ENCODE peak calls at places on chromosomes 2 and 18, in four cellular contexts. L, W, G and E are unnamed samples.
A peak's percentile ranks its signal among the peaks of the same experiment; 100 is the strongest.

GRCh38 chr2:172452845-172453244 is 25.5 kb downstream of the ITGA6 start:
- DNase-seq in L (no peak), W (no peak), G (no peak), E (no peak)

GRCh38 chr2:183349046-183349445 is 224.8 kb downstream of the NUP35 start:
- DNase-seq in L (peak; percentile 67), W (no peak), G (no peak), E (no peak)

GRCh38 chr18:13303761-13304364 is 85.3 kb downstream of the LDLRAD4 start:
- DNase-seq in L (no peak), W (no peak), G (no peak), E (no peak)

GRCh38 chr18:63697261-63697660 is 5.5 kb upstream of the SERPINB11 start:
- DNase-seq in L (no peak), W (no peak), G (no peak), E (peak; percentile 24)

GRCh38 chr2:99940963-99941362 is 201.4 kb downstream of the AFF3 start:
- DNase-seq in L (no peak), W (no peak), G (no peak), E (no peak)

GRCh38 chr2:153870308-153870707 is 1.4 kb upstream of the GALNT13 start:
- DNase-seq in L (no peak), W (no peak), G (peak; percentile 50), E (no peak)

GRCh38 chr2:170340693-170341068 is 162.7 kb downstream of the MYO3B start:
- DNase-seq in L (peak; percentile 23), W (no peak), G (no peak), E (no peak)

GRCh38 chr2:172394008-172394407 is 33.4 kb upstream of the ITGA6 start:
- DNase-seq in L (no peak), W (no peak), G (no peak), E (no peak)

GRCh38 chr2:99851811-99852210 is 290.6 kb downstream of the AFF3 start:
- DNase-seq in L (no peak), W (no peak), G (no peak), E (no peak)

GRCh38 chr2:2580341-2580740 is 249.3 kb upstream of the MYT1L start:
- DNase-seq in L (no peak), W (no peak), G (no peak), E (no peak)

GRCh38 chr2:129483366-129483765 is 496.1 kb upstream of the RAB6C start:
- DNase-seq in L (no peak), W (no peak), G (no peak), E (no peak)

GRCh38 chr2:174952607-174953006 is 52.6 kb downstream of the CHN1 start:
- DNase-seq in L (no peak), W (peak; percentile 91), G (no peak), E (no peak)

GRCh38 chr2:26279886-26280285 is 35.1 kb downstream of the HADHB start:
- DNase-seq in L (no peak), W (no peak), G (no peak), E (no peak)

GRCh38 chr2:119025013-119025412 is 83.0 kb downstream of the MARCO start:
- DNase-seq in L (no peak), W (no peak), G (no peak), E (no peak)

GRCh38 chr2:197924483-197924882 is 120.1 kb downstream of the PLCL1 start:
- DNase-seq in L (no peak), W (no peak), G (no peak), E (no peak)

GRCh38 chr2:98126061-98126460 is 39.1 kb downstream of the VWA3B start:
- DNase-seq in L (no peak), W (no peak), G (no peak), E (no peak)

GRCh38 chr2:174327559-174327897 is 7.2 kb upstream of the SP9 start:
- DNase-seq in L (no peak), W (no peak), G (no peak), E (no peak)

GRCh38 chr18:45658756-45659155 is 43.5 kb downstream of the SLC14A2 start:
- DNase-seq in L (no peak), W (no peak), G (no peak), E (no peak)

GRCh38 chr2:186594001-186594722 is 4.3 kb downstream of the ITGAV start:
- DNase-seq in L (no peak), W (no peak), G (no peak), E (no peak)

GRCh38 chr2:178419123-178419522 is 31.9 kb downstream of the PRKRA start:
- DNase-seq in L (no peak), W (no peak), G (no peak), E (no peak)
- TF ChIP-seq CTCF in L (no peak), W (peak; percentile 18), G (peak; percentile 39), E (peak; percentile 33)

GRCh38 chr2:11365096-11365856 is 20.8 kb upstream of the ROCK2 start:
- DNase-seq in L (no peak), W (no peak), G (no peak), E (no peak)

GRCh38 chr2:11367170-11367569 is 22.7 kb upstream of the ROCK2 start:
- DNase-seq in L (no peak), W (no peak), G (no peak), E (no peak)

GRCh38 chr2:11370377-11371098 is 26.1 kb upstream of the ROCK2 start:
- DNase-seq in L (no peak), W (no peak), G (no peak), E (no peak)

GRCh38 chr2:11366326-11366741 is 21.9 kb upstream of the ROCK2 start:
- DNase-seq in L (no peak), W (no peak), G (no peak), E (no peak)

GRCh38 chr2:11368059-11368572 is 23.7 kb upstream of the ROCK2 start:
- DNase-seq in L (no peak), W (no peak), G (no peak), E (no peak)
- H3K4me3 ChIP-seq in L (no peak overlapping the region), W (no peak overlapping the region), G (no peak overlapping the region), E (no peak overlapping the region)

GRCh38 chr2:148167855-148168254 is 147.0 kb downstream of the MBD5 start:
- DNase-seq in L (no peak), W (no peak), G (no peak), E (no peak)
- TF ChIP-seq CTCF in L (no peak), W (no peak), G (no peak), E (no peak)

GRCh38 chr2:29164101-29164846 is 49.1 kb downstream of the CLIP4 start:
- DNase-seq in L (no peak), W (no peak), G (no peak), E (no peak)
- H3K4me3 ChIP-seq in L (no peak overlapping the region), W (no peak overlapping the region), G (no peak overlapping the region), E (no peak overlapping the region)

GRCh38 chr18:35163736-35164532 is 76.9 kb upstream of the ZNF397 start:
- DNase-seq in L (no peak), W (no peak), G (no peak), E (no peak)

GRCh38 chr18:35159782-35160181 is 81.1 kb upstream of the ZNF397 start:
- DNase-seq in L (no peak), W (no peak), G (no peak), E (no peak)

GRCh38 chr18:35158728-35159443 is 81.9 kb upstream of the ZNF397 start:
- DNase-seq in L (no peak), W (no peak), G (no peak), E (no peak)

GRCh38 chr18:35162995-35163394 is 77.8 kb upstream of the ZNF397 start:
- DNase-seq in L (no peak), W (no peak), G (no peak), E (no peak)

GRCh38 chr18:35161934-35162333 is 78.9 kb upstream of the ZNF397 start:
- DNase-seq in L (no peak), W (no peak), G (no peak), E (no peak)
- TF ChIP-seq CTCF in L (no peak), W (no peak), G (no peak), E (no peak)

DNA sequence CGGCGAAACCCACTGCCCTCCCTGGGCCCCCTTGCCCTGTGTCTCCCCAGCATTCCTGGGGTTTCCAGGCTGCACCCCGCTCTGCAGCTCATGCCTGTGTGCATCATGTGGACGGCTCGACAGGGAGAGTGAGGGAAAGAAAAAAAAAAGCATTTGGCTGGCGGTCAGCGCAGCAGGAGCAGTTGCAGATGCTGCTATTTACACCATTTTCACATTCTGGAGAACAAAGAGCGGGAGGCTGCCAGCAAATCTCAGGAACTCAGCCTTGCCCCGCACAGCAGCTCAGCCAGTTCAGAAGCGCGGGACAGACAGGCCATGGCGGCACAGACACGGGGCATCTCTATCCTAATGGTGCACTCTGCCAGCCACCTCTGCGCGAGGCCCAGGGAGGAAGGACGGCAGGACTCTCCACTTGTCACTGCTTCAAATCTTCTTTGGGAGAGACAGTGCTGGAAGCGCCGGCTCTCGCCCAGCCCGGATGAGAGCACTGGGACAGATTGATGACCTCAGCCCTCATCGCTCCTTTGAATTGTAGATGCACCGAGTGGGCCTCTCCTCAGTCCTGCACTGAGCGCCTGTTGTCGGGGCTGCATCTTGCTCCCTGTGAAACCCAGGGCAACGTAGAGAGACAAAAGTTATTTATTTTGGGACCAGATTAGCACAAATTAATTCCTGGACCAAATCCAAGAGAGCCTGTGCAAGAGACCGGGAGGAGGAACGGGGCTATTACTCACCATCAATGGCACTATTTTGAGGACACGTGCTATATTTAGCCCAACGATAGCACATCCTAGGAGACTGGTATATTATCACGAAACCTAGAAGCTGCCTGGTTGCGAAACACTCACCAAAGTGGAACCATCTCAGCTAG is 211.3 kb upstream of the SMIM21 start:
- DNase-seq in L (no peak), W (peak; percentile 22), G (peak; percentile 18), E (no peak)
- H3K4me3 ChIP-seq in L (no peak overlapping the region), W (peak overlapping the region; percentile 30), G (no peak overlapping the region), E (peak overlapping the region; percentile 46)

GRCh38 chr2:231277962-231278361 is 79.5 kb downstream of the ARMC9 start:
- DNase-seq in L (no peak), W (no peak), G (no peak), E (no peak)

GRCh38 chr2:231276986-231277385 is 78.6 kb downstream of the ARMC9 start:
- DNase-seq in L (no peak), W (no peak), G (no peak), E (no peak)

GRCh38 chr2:231278868-231279267 is 80.4 kb downstream of the ARMC9 start:
- DNase-seq in L (no peak), W (no peak), G (no peak), E (no peak)

DNA sequence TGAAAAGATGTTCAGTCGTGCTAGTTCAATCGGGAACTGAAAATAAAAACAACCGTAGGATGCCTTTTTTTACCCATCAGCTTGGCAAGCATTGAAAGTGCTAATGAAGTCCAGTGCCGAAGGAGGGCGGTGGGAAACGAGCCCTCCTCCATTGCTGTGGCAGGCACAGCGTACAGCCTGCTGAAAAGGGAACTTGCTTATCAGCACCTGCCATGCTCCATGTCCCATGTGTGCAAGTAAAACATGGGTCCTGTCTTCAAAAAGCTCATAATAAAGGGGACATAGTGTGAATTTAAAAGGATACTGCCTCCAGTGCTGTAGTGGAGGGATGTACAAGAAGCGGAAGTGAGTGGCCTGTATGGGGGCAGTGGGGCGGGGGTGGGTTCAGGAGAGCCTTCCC is 82.4 kb downstream of the ARMC9 start:
- DNase-seq in L (no peak), W (no peak), G (no peak), E (no peak)
- TF ChIP-seq CTCF in L (no peak), W (no peak), G (no peak), E (no peak)